ENCODE peak calls at places on chromosome X, in nine cellular contexts. Z, H, J, M, C, U, W, R and Y are unnamed samples.

GRCh38 chrX:44915361-44915868 is 42.4 kb downstream of the KDM6A start:
- DNase-seq in Z (no peak), H (no peak), J (no peak), M (peak; percentile 27), C (no peak), U (no peak), W (no peak), R (no peak), Y (no peak)

GRCh38 chrX:138058931-138059330 is 493.0 kb downstream of the ZIC3 start:
- DNase-seq in Z (no peak), H (no peak), J (no peak), M (no peak), C (no peak), U (no peak), W (no peak), R (no peak), Y (no peak)

GRCh38 chrX:122196338-122196737 is 987.7 kb upstream of the GRIA3 start:
- DNase-seq in Z (no peak), H (no peak), J (no peak), M (no peak), C (no peak), U (no peak), W (no peak), R (peak; percentile 11), Y (no peak)

GRCh38 chrX:96909291-96909690 is 25.6 kb downstream of the RPA4 start:
- DNase-seq in Z (no peak), H (no peak), J (no peak), M (peak; percentile 40), C (no peak), U (no peak), W (no peak), R (no peak), Y (no peak)

GRCh38 chrX:68808686-68809357 is 20.0 kb upstream of the EFNB1 start:
- DNase-seq in Z (no peak), H (no peak), J (peak; percentile 18), M (no peak), C (no peak), U (no peak), W (no peak), R (peak; percentile 21), Y (no peak)

GRCh38 chrX:20989361-20989760 is 384.9 kb upstream of the CNKSR2 start:
- DNase-seq in Z (no peak), H (no peak), J (no peak), M (no peak), C (no peak), U (no peak), W (no peak), R (no peak), Y (no peak)

GRCh38 chrX:22520128-22520828 is 247.6 kb downstream of the CBLL2 start:
- DNase-seq in Z (no peak), H (no peak), J (no peak), M (no peak), C (no peak), U (no peak), W (no peak), R (no peak), Y (no peak)

GRCh38 chrX:153922932-153923857 is 2.9 kb downstream of the ARHGAP4 start:
- DNase-seq in Z (peak; percentile 69), H (peak; percentile 20), J (peak; percentile 46), M (peak; percentile 63), C (no peak), U (no peak), W (no peak), R (no peak), Y (no peak)

GRCh38 chrX:15607067-15607466 is 6.3 kb upstream of the ACE2 start:
- DNase-seq in Z (no peak), H (no peak), J (no peak), M (no peak), C (no peak), U (no peak), W (no peak), R (no peak), Y (no peak)

GRCh38 chrX:1673337-1673736 is 58.5 kb downstream of the ASMT start:
- DNase-seq in Z (peak; percentile 43), H (no peak), J (peak; percentile 22), M (no peak), C (peak; percentile 59), U (no peak), W (no peak), R (peak; percentile 67), Y (no peak)

GRCh38 chrX:124023838-124024238 is 62.3 kb downstream of the STAG2 start:
- DNase-seq in Z (peak; percentile 10), H (no peak), J (peak; percentile 30), M (no peak), C (no peak), U (no peak), W (no peak), R (no peak), Y (no peak)

GRCh38 chrX:275967-276587 is 5.1 kb upstream of the PLCXD1 start:
- DNase-seq in Z (peak; percentile 90), H (no peak), J (peak; percentile 53), M (peak; percentile 21), C (peak; percentile 40), U (peak; percentile 43), W (no peak), R (peak; percentile 78), Y (peak; percentile 23)

GRCh38 chrX:69493193-69493592 is 10.9 kb upstream of the NALF2 start:
- DNase-seq in Z (peak; percentile 16), H (no peak), J (no peak), M (no peak), C (peak; percentile 54), U (peak; percentile 8), W (peak; percentile 1), R (peak; percentile 64), Y (no peak)

GRCh38 chrX:119501511-119502148 is 33.4 kb downstream of the SLC25A5 start:
- DNase-seq in Z (no peak), H (no peak), J (no peak), M (no peak), C (no peak), U (no peak), W (no peak), R (no peak), Y (no peak)

GRCh38 chrX:16185725-16186136 is 18.4 kb downstream of the MAGEB17 start:
- DNase-seq in Z (peak; percentile 73), H (peak; percentile 21), J (peak; percentile 77), M (peak; percentile 58), C (no peak), U (no peak), W (no peak), R (no peak), Y (no peak)

GRCh38 chrX:124963717-124964116 is 356.0 kb upstream of the TEX13C start:
- DNase-seq in Z (no peak), H (no peak), J (no peak), M (no peak), C (no peak), U (no peak), W (no peak), R (no peak), Y (no peak)

GRCh38 chrX:37287741-37288424 is 61.3 kb upstream of the PRRG1 start:
- DNase-seq in Z (no peak), H (no peak), J (no peak), M (no peak), C (no peak), U (no peak), W (no peak), R (no peak), Y (no peak)

GRCh38 chrX:139213241-139213709 is 317.3 kb upstream of the F9 start:
- DNase-seq in Z (no peak), H (no peak), J (no peak), M (no peak), C (no peak), U (no peak), W (no peak), R (no peak), Y (no peak)

GRCh38 chrX:1493877-1494510 is 41.3 kb upstream of the ASMTL start:
- DNase-seq in Z (no peak), H (no peak), J (no peak), M (no peak), C (peak; percentile 5), U (no peak), W (no peak), R (no peak), Y (no peak)

GRCh38 chrX:151183912-151184565 is 7.7 kb downstream of the GPR50 start:
- DNase-seq in Z (no peak), H (no peak), J (no peak), M (no peak), C (no peak), U (no peak), W (no peak), R (no peak), Y (no peak)

GRCh38 chrX:39212456-39212855 is 411.2 kb downstream of the MID1IP1 start:
- DNase-seq in Z (no peak), H (no peak), J (no peak), M (no peak), C (peak; percentile 68), U (peak; percentile 41), W (no peak), R (no peak), Y (no peak)

GRCh38 chrX:148659481-148659880 is 159.1 kb downstream of the AFF2 start:
- DNase-seq in Z (no peak), H (no peak), J (peak; percentile 20), M (peak; percentile 43), C (no peak), U (no peak), W (no peak), R (no peak), Y (no peak)